ENCODE peak calls at places on chromosomes 12 and 14, in ten cellular contexts. Y, W, M, O, Q, K, X, R, L and V are unnamed samples.

GRCh38 chr12:125124320-125124966 is 59.2 kb downstream of the AACS start:
- DNase-seq in X (no peak), R (no peak), M (no peak), Q (no peak), O (no peak), L (no peak), W (no peak), K (peak), Y (no peak), V (no peak)

GRCh38 chr12:110928700-110929099 is 8.3 kb upstream of the MYL2 start:
- DNase-seq in O (no peak), L (no peak), K (no peak), R (no peak), Y (no peak), X (no peak), M (no peak), Q (no peak), W (no peak), V (no peak)

GRCh38 chr12:24848941-24849477 is 99.9 kb downstream of the BCAT1 start:
- DNase-seq in Y (no peak), W (no peak), O (no peak), K (peak), Q (peak), R (no peak), L (no peak), X (no peak), M (no peak), V (no peak)

GRCh38 chr12:53215497-53215896 is 8.4 kb upstream of the ITGB7 start:
- DNase-seq in W (peak), X (no peak), Y (no peak), K (no peak), O (no peak), L (no peak), R (no peak), M (no peak), Q (no peak), V (no peak)

GRCh38 chr14:65639216-65639615 is 226.7 kb downstream of the FUT8 start:
- DNase-seq in W (no peak), M (no peak), Y (peak), K (peak), X (no peak), O (peak), L (no peak), R (peak), Q (no peak), V (no peak)

GRCh38 chr14:61178226-61179060 is 102.7 kb downstream of the TMEM30B start:
- DNase-seq in O (peak), Y (peak), R (peak), Q (no peak), M (peak), K (peak), W (peak), L (no peak), X (no peak), V (peak)

GRCh38 chr14:101019974-101020710 is 116.6 kb upstream of the RTL1 start:
- DNase-seq in M (no peak), X (no peak), Q (no peak), R (no peak), W (peak), L (no peak), Y (no peak), K (no peak), O (no peak), V (no peak)

GRCh38 chr14:99425272-99425681 is 55.4 kb downstream of the SETD3 start:
- DNase-seq in O (no peak), L (no peak), X (no peak), R (no peak), W (no peak), Q (peak), K (no peak), M (no peak), Y (no peak), V (no peak)

GRCh38 chr12:49973361-49973830 is 649 bp downstream of the AQP6 start:
- DNase-seq in W (no peak), Y (no peak), X (no peak), R (no peak), K (no peak), O (no peak), M (no peak), Q (no peak), L (no peak), V (no peak)

GRCh38 chr12:81610955-81611889 is 147.9 kb downstream of the PPFIA2 start:
- DNase-seq in L (no peak), Y (no peak), R (no peak), M (no peak), K (peak), O (peak), X (no peak), Q (peak), W (peak), V (no peak)

GRCh38 chr12:118979763-118980406 is 1.5 kb upstream of the SRRM4 start:
- DNase-seq in M (no peak), R (peak), Q (peak), O (peak), W (no peak), Y (peak), L (no peak), K (peak), X (peak), V (peak)

GRCh38 chr14:72024043-72024407 is 91.8 kb downstream of the RGS6 start:
- DNase-seq in O (peak), X (peak), W (no peak), Q (peak), Y (peak), K (peak), M (no peak), L (peak), R (peak), V (peak)
- TF ChIP-seq CTCF in O (peak), X (peak), W (peak), Q (peak), Y (peak), K (peak), M (peak), L (peak), R (peak), V (peak)

GRCh38 chr12:65827827-65828231 is 3.5 kb downstream of the HMGA2 start:
- DNase-seq in R (no peak), M (no peak), Y (no peak), X (no peak), O (peak), K (no peak), Q (no peak), W (no peak), L (no peak), V (no peak)

GRCh38 chr12:65832217-65832616 is 7.9 kb downstream of the HMGA2 start:
- DNase-seq in K (no peak), Q (no peak), M (no peak), Y (peak), O (no peak), X (no peak), L (no peak), R (no peak), W (no peak), V (no peak)

GRCh38 chr12:65828711-65829339 is 4.5 kb downstream of the HMGA2 start:
- DNase-seq in Y (no peak), K (no peak), X (no peak), W (no peak), R (no peak), L (no peak), Q (no peak), O (no peak), M (no peak), V (no peak)

GRCh38 chr12:65829716-65830115 is 5.4 kb downstream of the HMGA2 start:
- DNase-seq in Y (no peak), M (no peak), W (no peak), K (no peak), Q (no peak), X (no peak), O (no peak), L (no peak), R (no peak), V (no peak)

GRCh38 chr12:65830305-65830704 is 6.0 kb downstream of the HMGA2 start:
- DNase-seq in L (no peak), X (no peak), W (no peak), Q (no peak), O (no peak), M (no peak), K (no peak), Y (peak), R (no peak), V (no peak)
- H3K4me3 ChIP-seq in L (no peak), X (no peak), W (peak), Q (no peak), O (no peak), M (no peak), K (no peak), Y (no peak), R (peak), V (peak)

GRCh38 chr12:452667-453210 is 7.0 kb upstream of the B4GALNT3 start:
- DNase-seq in M (no peak), R (no peak), K (no peak), L (no peak), X (no peak), O (no peak), Q (peak), Y (no peak), W (no peak), V (no peak)
- TF ChIP-seq CTCF in M (peak), R (no peak), K (peak), L (no peak), X (peak), O (peak), Q (no peak), Y (peak), W (no peak), V (no peak)

DNA sequence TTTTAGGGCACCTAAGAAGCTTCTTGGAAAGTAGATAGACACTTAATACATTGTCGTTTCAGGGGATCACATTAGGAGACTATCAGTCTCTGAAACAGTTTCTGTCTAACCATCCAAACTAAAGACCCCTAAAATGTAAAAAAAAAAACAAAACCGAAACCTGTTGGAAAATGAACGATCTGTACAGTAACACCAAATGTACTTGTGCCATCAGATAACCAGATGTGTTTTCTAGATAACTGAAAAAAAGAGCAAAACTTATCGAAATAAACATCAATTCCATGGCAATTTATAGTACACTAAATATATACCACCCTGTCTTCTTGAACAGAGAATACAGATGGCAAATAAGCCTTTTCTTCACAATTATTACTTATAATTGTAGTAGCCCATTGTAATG is 2.0 kb downstream of the LDHB start:
- DNase-seq in O (no peak), Y (no peak), R (no peak), M (no peak), X (no peak), L (no peak), Q (no peak), W (no peak), K (no peak), V (no peak)
- H3K4me3 ChIP-seq in O (no peak), Y (peak), R (peak), M (no peak), X (no peak), L (no peak), Q (no peak), W (peak), K (peak), V (peak)

DNA sequence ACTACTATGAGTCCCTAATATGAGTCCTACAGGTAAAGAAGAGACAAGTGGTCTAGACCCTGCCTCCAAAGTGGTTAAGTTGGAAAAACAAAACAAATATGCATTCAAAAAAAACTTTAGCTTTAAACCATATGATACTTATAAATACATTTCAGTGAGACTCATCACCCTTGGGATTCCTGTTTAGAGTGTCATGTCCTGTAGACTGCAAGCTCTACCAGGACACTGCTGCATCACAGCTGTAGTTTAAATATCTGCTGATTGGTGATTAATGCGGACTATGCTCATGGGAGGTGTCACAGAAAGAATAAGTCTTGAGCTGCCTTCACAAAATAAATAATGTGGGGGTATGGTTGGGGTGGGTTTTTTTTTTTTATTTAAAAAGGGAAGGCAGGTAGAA is 8.8 kb upstream of the LGR5 start:
- DNase-seq in M (no peak), W (no peak), R (no peak), Y (no peak), Q (no peak), O (no peak), X (no peak), K (no peak), L (no peak), V (no peak)
- TF ChIP-seq CTCF in M (no peak), W (no peak), R (no peak), Y (no peak), Q (no peak), O (no peak), X (no peak), K (no peak), L (no peak), V (no peak)

GRCh38 chr12:21940972-21941521 is at the start of gene ABCC9:
- DNase-seq in X (no peak), R (peak), Q (peak), L (peak), W (no peak), O (no peak), M (no peak), Y (no peak), K (peak), V (no peak)
- H3K4me3 ChIP-seq in X (no peak), R (peak), Q (peak), L (peak), W (no peak), O (no peak), M (peak), Y (peak), K (peak), V (peak)